ENCODE peak calls at places on chromosomes 6 and 20, in six cellular contexts. L, U, C, J, M and E are unnamed samples.

GRCh38 chr20:12528591-12529041 is 480.2 kb upstream of the SPTLC3 start:
- DNase-seq in U (no peak), C (no peak), L (no peak), J (peak; percentile 18), M (no peak), E (no peak)

GRCh38 chr6:23224540-23224939 is 655.2 kb downstream of the HDGFL1 start:
- DNase-seq in L (no peak), U (no peak), M (no peak), J (no peak), C (no peak), E (no peak)

GRCh38 chr6:111552999-111553398 is 52.7 kb downstream of the TRAF3IP2 start:
- DNase-seq in M (no peak), J (no peak), L (no peak), C (no peak), U (peak; percentile 23), E (no peak)

GRCh38 chr6:134535831-134536230 is 217.9 kb upstream of the SGK1 start:
- DNase-seq in L (no peak), M (no peak), J (no peak), C (no peak), U (no peak), E (no peak)

GRCh38 chr6:79601020-79601609 is 30.0 kb upstream of the SH3BGRL2 start:
- DNase-seq in C (peak; percentile 92), M (no peak), L (no peak), J (no peak), U (no peak), E (peak; percentile 27)

GRCh38 chr20:23187759-23188158 is 101.6 kb upstream of the CD93 start:
- DNase-seq in M (no peak), U (peak; percentile 83), C (no peak), J (no peak), L (no peak), E (peak; percentile 9)

GRCh38 chr20:9269280-9269971 is 200.5 kb downstream of the PLCB4 start:
- DNase-seq in C (peak; percentile 81), U (no peak), J (no peak), L (no peak), M (no peak), E (no peak)

GRCh38 chr6:74605942-74606341 is 599.9 kb downstream of the COL12A1 start:
- DNase-seq in J (no peak), M (no peak), C (no peak), L (no peak), U (no peak), E (no peak)

GRCh38 chr20:54514020-54514607 is 38.7 kb downstream of the DOK5 start:
- DNase-seq in J (no peak), U (no peak), L (no peak), C (no peak), M (no peak), E (no peak)

GRCh38 chr6:21150644-21151043 is 442.9 kb upstream of the SOX4 start:
- DNase-seq in M (no peak), U (no peak), J (no peak), L (no peak), C (no peak), E (no peak)

GRCh38 chr20:16385891-16386290 is 187.4 kb downstream of the KIF16B start:
- DNase-seq in M (no peak), C (no peak), J (no peak), U (no peak), L (no peak), E (no peak)

GRCh38 chr20:38246357-38247165 is 14.0 kb downstream of the KIAA1755 start:
- DNase-seq in U (no peak), J (no peak), L (no peak), M (no peak), C (no peak), E (no peak)

GRCh38 chr6:15893556-15894253 is 230.9 kb upstream of the DTNBP1 start:
- DNase-seq in C (peak; percentile 65), M (no peak), J (no peak), L (no peak), U (no peak), E (peak; percentile 57)

GRCh38 chr20:33333616-33334015 is 50.6 kb downstream of the BPIFB1 start:
- DNase-seq in U (no peak), J (no peak), M (no peak), L (no peak), C (no peak), E (no peak)

GRCh38 chr6:1498491-1499113 is 109.2 kb downstream of the FOXF2 start:
- DNase-seq in U (no peak), C (peak; percentile 7), M (no peak), L (no peak), J (peak; percentile 38), E (no peak)

GRCh38 chr6:71463061-71463460 is 174.4 kb downstream of the OGFRL1 start:
- DNase-seq in J (no peak), U (no peak), M (no peak), L (no peak), C (peak; percentile 60), E (no peak)

GRCh38 chr6:52574709-52575489 is 2.0 kb downstream of the TRAM2 start:
- DNase-seq in L (peak; percentile 40), J (no peak), M (peak; percentile 34), U (no peak), C (peak; percentile 71), E (no peak)

GRCh38 chr20:23086056-23086551 is at the start of gene CD93:
- DNase-seq in C (peak; percentile 36), U (no peak), J (no peak), M (no peak), L (no peak), E (no peak)

GRCh38 chr6:170280689-170281045 is 10.2 kb downstream of the DLL1 start:
- DNase-seq in M (no peak), C (no peak), U (no peak), L (no peak), J (no peak), E (no peak)

GRCh38 chr6:11788043-11788442 is 9.4 kb upstream of the ADTRP start:
- DNase-seq in U (no peak), J (no peak), M (no peak), L (no peak), C (no peak), E (no peak)

GRCh38 chr20:17960927-17961599 is 7.5 kb downstream of the SNX5 start:
- DNase-seq in M (no peak), J (no peak), C (no peak), L (no peak), U (no peak), E (no peak)

GRCh38 chr20:50413088-50413500 is 97.1 kb upstream of the PTPN1 start:
- DNase-seq in J (no peak), C (peak; percentile 52), M (no peak), U (no peak), L (no peak), E (no peak)

GRCh38 chr6:118578617-118579016 is 30.5 kb downstream of the PLN start:
- DNase-seq in J (no peak), C (no peak), M (no peak), L (no peak), U (no peak), E (no peak)

GRCh38 chr20:51354769-51355319 is 187.7 kb downstream of the NFATC2 start:
- DNase-seq in C (peak; percentile 56), L (no peak), M (no peak), J (peak; percentile 38), U (no peak), E (no peak)

GRCh38 chr6:24874128-24874527 is 61.6 kb downstream of the RIPOR2 start:
- DNase-seq in J (no peak), U (no peak), L (no peak), M (no peak), C (no peak), E (no peak)

GRCh38 chr6:16764188-16764950 is 3.1 kb upstream of the ATXN1 start:
- DNase-seq in M (no peak), C (peak; percentile 67), J (no peak), U (no peak), L (no peak), E (no peak)

GRCh38 chr20:2706688-2707352 is 14.2 kb downstream of the EBF4 start:
- DNase-seq in C (no peak), J (no peak), L (no peak), M (no peak), U (no peak), E (no peak)